ENCODE peak calls at places on chromosomes 12 and 14, in ten cellular contexts. One of them, this sample, is unnamed. For H3K9me3, the result is how much of the 10 kb centered on the place peaks cover.

GRCh38 chr12:49750027-49750977 is 8.9 kb downstream of the TMBIM6 start:
- DNase-seq in stomach: no peak
- DNase-seq in A549: no peak
- DNase-seq in heart left ventricle: no peak
- DNase-seq in aorta: no peak
- DNase-seq in CD4-positive, alpha-beta memory T cell: no peak
- DNase-seq in GM23248: peak
- DNase-seq in Caco-2: peak
- DNase-seq in heart right ventricle: no peak
- DNase-seq in small intestine: peak
- DNase-seq in this sample: peak

GRCh38 chr14:85587152-85587697 is 57.3 kb downstream of the FLRT2 start:
- DNase-seq in Caco-2: no peak
- DNase-seq in A549: no peak
- DNase-seq in stomach: no peak
- DNase-seq in aorta: no peak
- DNase-seq in heart left ventricle: no peak
- DNase-seq in heart right ventricle: no peak
- DNase-seq in GM23248: peak
- DNase-seq in small intestine: no peak
- DNase-seq in CD4-positive, alpha-beta memory T cell: no peak
- DNase-seq in this sample: no peak

GRCh38 chr14:90642239-90642717 is 174.0 kb downstream of the TTC7B start:
- DNase-seq in Caco-2: peak
- DNase-seq in small intestine: peak
- DNase-seq in GM23248: no peak
- DNase-seq in CD4-positive, alpha-beta memory T cell: no peak
- DNase-seq in A549: no peak
- DNase-seq in aorta: no peak
- DNase-seq in stomach: no peak
- DNase-seq in heart left ventricle: no peak
- DNase-seq in heart right ventricle: no peak
- DNase-seq in this sample: no peak

GRCh38 chr12:115013668-115014072 is 329.7 kb upstream of the TBX3 start:
- DNase-seq in aorta: no peak
- DNase-seq in GM23248: no peak
- DNase-seq in small intestine: no peak
- DNase-seq in stomach: no peak
- DNase-seq in heart left ventricle: no peak
- DNase-seq in A549: no peak
- DNase-seq in CD4-positive, alpha-beta memory T cell: no peak
- DNase-seq in heart right ventricle: peak
- DNase-seq in Caco-2: no peak
- DNase-seq in this sample: no peak

GRCh38 chr12:93348568-93349435 is 28.9 kb upstream of the NUDT4 start:
- DNase-seq in small intestine: no peak
- DNase-seq in heart right ventricle: no peak
- DNase-seq in GM23248: peak
- DNase-seq in stomach: no peak
- DNase-seq in heart left ventricle: no peak
- DNase-seq in aorta: peak
- DNase-seq in A549: no peak
- DNase-seq in CD4-positive, alpha-beta memory T cell: no peak
- DNase-seq in Caco-2: no peak
- DNase-seq in this sample: no peak

GRCh38 chr12:93081810-93082165 is 152.7 kb upstream of the EEA1 start:
- DNase-seq in aorta: no peak
- DNase-seq in stomach: no peak
- DNase-seq in GM23248: no peak
- DNase-seq in small intestine: no peak
- DNase-seq in heart right ventricle: no peak
- DNase-seq in Caco-2: peak
- DNase-seq in A549: no peak
- DNase-seq in CD4-positive, alpha-beta memory T cell: no peak
- DNase-seq in heart left ventricle: no peak
- DNase-seq in this sample: no peak

GRCh38 chr12:76568888-76569551 is 9.4 kb upstream of the OSBPL8 start:
- DNase-seq in heart right ventricle: no peak
- DNase-seq in Caco-2: no peak
- DNase-seq in small intestine: no peak
- DNase-seq in aorta: no peak
- DNase-seq in stomach: no peak
- DNase-seq in heart left ventricle: no peak
- DNase-seq in GM23248: no peak
- DNase-seq in A549: no peak
- DNase-seq in CD4-positive, alpha-beta memory T cell: no peak
- DNase-seq in this sample: no peak

GRCh38 chr14:85421166-85421877 is 108.6 kb upstream of the FLRT2 start:
- DNase-seq in A549: no peak
- DNase-seq in CD4-positive, alpha-beta memory T cell: no peak
- DNase-seq in GM23248: peak
- DNase-seq in stomach: no peak
- DNase-seq in Caco-2: no peak
- DNase-seq in small intestine: no peak
- DNase-seq in heart right ventricle: no peak
- DNase-seq in heart left ventricle: no peak
- DNase-seq in aorta: no peak
- DNase-seq in this sample: no peak

GRCh38 chr12:12396727-12397126 is 39.8 kb downstream of the BORCS5 start:
- DNase-seq in A549: no peak
- DNase-seq in CD4-positive, alpha-beta memory T cell: no peak
- DNase-seq in GM23248: no peak
- DNase-seq in Caco-2: no peak
- DNase-seq in small intestine: no peak
- DNase-seq in heart right ventricle: no peak
- DNase-seq in heart left ventricle: no peak
- DNase-seq in stomach: no peak
- DNase-seq in aorta: no peak
- DNase-seq in this sample: no peak

GRCh38 chr12:5022465-5023061 is 21.1 kb upstream of the KCNA5 start:
- DNase-seq in heart right ventricle: peak
- DNase-seq in Caco-2: peak
- DNase-seq in small intestine: peak
- DNase-seq in aorta: no peak
- DNase-seq in heart left ventricle: peak
- DNase-seq in GM23248: peak
- DNase-seq in CD4-positive, alpha-beta memory T cell: no peak
- DNase-seq in stomach: peak
- DNase-seq in A549: peak
- DNase-seq in this sample: peak

GRCh38 chr14:66944872-66945271 is 244.4 kb upstream of the GARIN2 start:
- DNase-seq in CD4-positive, alpha-beta memory T cell: no peak
- DNase-seq in heart left ventricle: no peak
- DNase-seq in small intestine: no peak
- DNase-seq in A549: no peak
- DNase-seq in stomach: no peak
- DNase-seq in aorta: no peak
- DNase-seq in Caco-2: peak
- DNase-seq in heart right ventricle: no peak
- DNase-seq in GM23248: peak
- DNase-seq in this sample: no peak
- H3K9me3 ChIP-seq in CD4-positive, alpha-beta memory T cell: under half
- H3K9me3 ChIP-seq in heart left ventricle: under half
- H3K9me3 ChIP-seq in small intestine: under half
- H3K9me3 ChIP-seq in A549: half or more
- H3K9me3 ChIP-seq in stomach: under half
- H3K9me3 ChIP-seq in aorta: under half
- H3K9me3 ChIP-seq in Caco-2: half or more
- H3K9me3 ChIP-seq in heart right ventricle: under half
- H3K9me3 ChIP-seq in GM23248: under half
- H3K9me3 ChIP-seq in this sample: half or more

GRCh38 chr12:128116537-128116936 is 150.4 kb upstream of the TMEM132C start:
- DNase-seq in stomach: no peak
- DNase-seq in A549: no peak
- DNase-seq in aorta: no peak
- DNase-seq in CD4-positive, alpha-beta memory T cell: no peak
- DNase-seq in small intestine: no peak
- DNase-seq in heart right ventricle: no peak
- DNase-seq in heart left ventricle: no peak
- DNase-seq in GM23248: no peak
- DNase-seq in Caco-2: no peak
- DNase-seq in this sample: no peak
- H3K9me3 ChIP-seq in stomach: under half
- H3K9me3 ChIP-seq in A549: under half
- H3K9me3 ChIP-seq in aorta: under half
- H3K9me3 ChIP-seq in CD4-positive, alpha-beta memory T cell: under half
- H3K9me3 ChIP-seq in small intestine: under half
- H3K9me3 ChIP-seq in heart right ventricle: under half
- H3K9me3 ChIP-seq in heart left ventricle: under half
- H3K9me3 ChIP-seq in GM23248: under half
- H3K9me3 ChIP-seq in Caco-2: under half
- H3K9me3 ChIP-seq in this sample: under half

GRCh38 chr14:106841701-106842100 is 1315.3 kb downstream of the TMEM121 start:
- DNase-seq in Caco-2: no peak
- DNase-seq in CD4-positive, alpha-beta memory T cell: no peak
- DNase-seq in stomach: no peak
- DNase-seq in aorta: no peak
- DNase-seq in heart left ventricle: no peak
- DNase-seq in small intestine: no peak
- DNase-seq in GM23248: no peak
- DNase-seq in heart right ventricle: no peak
- DNase-seq in A549: no peak
- DNase-seq in this sample: no peak
- H3K9me3 ChIP-seq in Caco-2: under half
- H3K9me3 ChIP-seq in CD4-positive, alpha-beta memory T cell: under half
- H3K9me3 ChIP-seq in stomach: under half
- H3K9me3 ChIP-seq in aorta: under half
- H3K9me3 ChIP-seq in heart left ventricle: under half
- H3K9me3 ChIP-seq in small intestine: under half
- H3K9me3 ChIP-seq in GM23248: under half
- H3K9me3 ChIP-seq in heart right ventricle: under half
- H3K9me3 ChIP-seq in A549: under half
- H3K9me3 ChIP-seq in this sample: under half

GRCh38 chr12:31984806-31985591 is 25.8 kb downstream of the RESF1 start:
- DNase-seq in stomach: no peak
- DNase-seq in small intestine: no peak
- DNase-seq in CD4-positive, alpha-beta memory T cell: no peak
- DNase-seq in GM23248: no peak
- DNase-seq in heart left ventricle: no peak
- DNase-seq in Caco-2: no peak
- DNase-seq in A549: no peak
- DNase-seq in aorta: no peak
- DNase-seq in heart right ventricle: no peak
- DNase-seq in this sample: no peak
- H3K9me3 ChIP-seq in stomach: under half
- H3K9me3 ChIP-seq in small intestine: under half
- H3K9me3 ChIP-seq in CD4-positive, alpha-beta memory T cell: half or more
- H3K9me3 ChIP-seq in GM23248: under half
- H3K9me3 ChIP-seq in heart left ventricle: under half
- H3K9me3 ChIP-seq in Caco-2: half or more
- H3K9me3 ChIP-seq in A549: under half
- H3K9me3 ChIP-seq in aorta: under half
- H3K9me3 ChIP-seq in heart right ventricle: under half
- H3K9me3 ChIP-seq in this sample: half or more